ENCODE peak calls at places on chromosomes 13 and 19, in ten cellular contexts. E is lower lobe of right lung, T is astrocyte, L is osteoblast, M is sigmoid colon, V is cardiac muscle cell, B is Peyer's patch, P is mammary epithelial cell, A is endothelial cell of umbilical vein, F is SJSA1. Y is an unnamed sample.

GRCh38 chr13:40319699-40320586 is 346.5 kb downstream of the FOXO1 start:
- DNase-seq in B (no peak), P (peak; percentile 30), E (no peak), M (no peak), A (no peak), V (no peak), T (no peak), F (no peak), L (no peak), Y (no peak)

GRCh38 chr13:60244381-60244780 is 80.7 kb upstream of the DIAPH3 start:
- DNase-seq in E (no peak), B (no peak), A (no peak), T (no peak), P (no peak), V (no peak), F (no peak), M (no peak), L (no peak), Y (no peak)

GRCh38 chr13:71290963-71291937 is 575.8 kb downstream of the DACH1 start:
- DNase-seq in A (peak; percentile 25), E (no peak), F (peak; percentile 39), B (peak; percentile 61), L (no peak), M (no peak), P (peak; percentile 43), V (no peak), T (no peak), Y (no peak)

GRCh38 chr19:22026687-22027086 is 15.9 kb upstream of the ZNF208 start:
- DNase-seq in T (no peak), F (no peak), M (no peak), L (no peak), B (no peak), A (no peak), P (no peak), E (no peak), V (no peak), Y (no peak)

GRCh38 chr13:36030670-36031331 is 100.4 kb downstream of the DCLK1 start:
- DNase-seq in F (no peak), A (peak; percentile 33), B (no peak), M (no peak), T (peak; percentile 94), P (peak; percentile 86), E (no peak), L (no peak), V (no peak), Y (no peak)

GRCh38 chr13:36163303-36163702 is 32.1 kb upstream of the DCLK1 start:
- DNase-seq in L (no peak), M (no peak), E (no peak), B (no peak), V (no peak), P (no peak), F (no peak), T (peak; percentile 22), A (no peak), Y (no peak)

GRCh38 chr13:111267784-111268183 is 52.7 kb upstream of the TEX29 start:
- DNase-seq in B (no peak), F (no peak), M (no peak), L (no peak), A (no peak), V (no peak), T (no peak), P (no peak), E (no peak), Y (no peak)

GRCh38 chr19:35549174-35549788 is 3.9 kb downstream of the TMEM147 start:
- DNase-seq in T (no peak), E (no peak), B (peak; percentile 78), F (peak; percentile 60), V (peak; percentile 89), M (no peak), A (peak; percentile 48), P (peak; percentile 58), L (peak; percentile 96), Y (peak; percentile 68)

GRCh38 chr13:87851395-87851794 is 180.2 kb downstream of the SLITRK5 start:
- DNase-seq in A (no peak), V (no peak), T (no peak), P (no peak), F (no peak), E (no peak), M (no peak), L (no peak), B (no peak), Y (no peak)

GRCh38 chr19:29520390-29520789 is 5.4 kb upstream of the VSTM2B start:
- DNase-seq in P (no peak), B (no peak), T (no peak), F (no peak), E (peak; percentile 21), V (no peak), L (no peak), A (no peak), M (no peak), Y (no peak)

GRCh38 chr13:27131202-27131623 is 40.4 kb downstream of the USP12 start:
- DNase-seq in F (no peak), V (no peak), P (peak; percentile 98), B (peak; percentile 57), L (peak; percentile 23), E (no peak), T (peak; percentile 66), A (peak; percentile 16), M (no peak), Y (no peak)

GRCh38 chr19:40249781-40250180 is 23.3 kb upstream of the CCNP start:
- DNase-seq in B (no peak), T (no peak), E (no peak), A (no peak), P (no peak), L (peak; percentile 36), F (no peak), V (no peak), M (no peak), Y (no peak)

GRCh38 chr13:100173203-100173602 is 84.3 kb downstream of the PCCA start:
- DNase-seq in B (no peak), P (no peak), M (no peak), T (no peak), L (no peak), F (no peak), V (no peak), A (no peak), E (no peak), Y (no peak)

GRCh38 chr13:102911336-102911735 is 65.5 kb downstream of the ERCC5 start:
- DNase-seq in V (no peak), E (no peak), L (no peak), A (no peak), B (no peak), T (no peak), F (no peak), P (peak; percentile 99), M (no peak), Y (no peak)

GRCh38 chr13:45670481-45670880 is 31.6 kb upstream of the CBY2 start:
- DNase-seq in F (no peak), A (no peak), T (no peak), L (no peak), P (no peak), M (no peak), V (no peak), B (no peak), E (no peak), Y (no peak)

GRCh38 chr13:85638815-85639393 is 160.3 kb downstream of the SLITRK6 start:
- DNase-seq in B (no peak), P (no peak), A (no peak), V (no peak), F (no peak), L (no peak), T (no peak), M (no peak), E (no peak), Y (no peak)

GRCh38 chr19:7622933-7623685 is 6.2 kb downstream of the XAB2 start:
- DNase-seq in L (no peak), F (no peak), V (no peak), M (no peak), T (no peak), P (no peak), A (no peak), B (no peak), E (no peak), Y (peak; percentile 33)

DNA sequence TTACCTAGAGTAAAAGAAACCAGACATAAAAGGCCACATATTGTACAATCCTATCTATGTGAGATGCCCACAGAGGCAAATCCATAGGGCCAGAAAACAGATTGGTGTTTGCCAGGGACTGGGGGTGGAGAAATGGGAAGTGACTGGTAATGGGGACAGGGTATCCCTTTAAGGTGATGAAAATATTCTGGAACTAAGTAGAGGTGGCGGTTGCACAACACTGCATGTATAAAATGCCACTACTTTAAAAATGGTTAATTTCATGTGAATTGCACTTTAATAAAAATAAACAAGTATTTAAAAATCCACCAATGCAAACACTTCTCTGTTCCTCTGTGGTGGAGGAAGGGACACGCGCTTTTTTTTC is 41.5 kb upstream of the KLF2 start:
- DNase-seq in P (no peak), B (no peak), V (no peak), F (no peak), E (no peak), L (peak; percentile 32), A (no peak), M (no peak), T (no peak), Y (no peak)
- H3K4me3 ChIP-seq in P (no peak overlapping the region), B (no peak overlapping the region), V (no peak overlapping the region), F (no peak overlapping the region), E (peak overlapping the region; percentile 28), L (peak overlapping the region; percentile 65), A (no peak overlapping the region), M (peak overlapping the region; percentile 34), T (no peak overlapping the region), Y (no peak overlapping the region)

GRCh38 chr19:11035441-11036377 is 53.6 kb upstream of the LDLR start:
- DNase-seq in E (peak; percentile 94), B (peak; percentile 97), V (peak; percentile 88), A (peak; percentile 69), T (peak; percentile 59), L (peak; percentile 100), P (peak; percentile 80), F (peak; percentile 89), M (peak; percentile 96), Y (peak; percentile 84)
- H3K36me3 ChIP-seq in E (peaks cover 94% of the 10 kb centered on the region), B (no peaks in the 10 kb centered on the region), V (peaks cover 58% of the 10 kb centered on the region), A (peaks cover 20% of the 10 kb centered on the region), T (peaks cover 55% of the 10 kb centered on the region), L (peaks cover 78% of the 10 kb centered on the region), P (peaks cover 24% of the 10 kb centered on the region), F (peaks cover 94% of the 10 kb centered on the region), M (peaks cover 48% of the 10 kb centered on the region), Y (peaks cover 4% of the 10 kb centered on the region)

GRCh38 chr13:22980936-22981335 is 199.8 kb upstream of the SGCG start:
- DNase-seq in F (no peak), B (no peak), P (no peak), M (no peak), E (no peak), A (no peak), L (no peak), V (no peak), T (no peak), Y (no peak)
- H3K4me1 ChIP-seq in F (no peaks in the 10 kb centered on the region), B (no peaks in the 10 kb centered on the region), P (no peaks in the 10 kb centered on the region), M (no peaks in the 10 kb centered on the region), E (no peaks in the 10 kb centered on the region), A (no peaks in the 10 kb centered on the region), L (no peaks in the 10 kb centered on the region), V (no peaks in the 10 kb centered on the region), T (no peaks in the 10 kb centered on the region), Y (no peaks in the 10 kb centered on the region)

DNA sequence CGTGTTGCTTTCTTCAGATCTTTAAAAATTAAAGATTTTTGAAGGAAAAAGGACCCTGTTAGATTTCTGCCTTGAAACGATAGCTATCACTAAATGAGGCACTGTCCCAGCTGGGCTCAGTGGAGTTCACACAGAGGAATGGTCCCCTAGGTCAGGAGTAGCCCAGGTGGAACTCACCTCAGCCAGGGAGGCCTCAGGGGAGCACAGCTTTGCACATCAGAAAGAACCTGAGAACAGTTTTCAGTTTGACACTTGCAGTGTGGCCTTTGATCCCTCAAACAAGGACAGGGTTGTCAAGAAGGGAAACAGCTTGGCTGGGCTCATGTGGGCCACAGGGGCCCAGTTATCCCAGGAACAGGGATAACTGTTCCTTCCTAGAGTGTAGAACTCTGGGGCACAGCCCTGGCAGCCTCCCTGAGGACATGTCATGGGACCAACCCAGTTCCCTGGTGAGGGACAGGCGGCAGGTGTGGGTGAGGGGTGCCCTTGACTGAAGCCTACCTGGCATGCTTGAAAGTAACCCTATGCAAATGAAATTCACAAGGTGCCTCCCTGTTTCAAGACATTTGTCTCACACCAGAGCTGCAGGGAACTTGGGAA is 59.4 kb downstream of the CHST8 start:
- DNase-seq in F (no peak), V (no peak), L (no peak), P (no peak), E (no peak), A (no peak), M (peak; percentile 52), T (no peak), B (no peak), Y (no peak)
- H3K4me3 ChIP-seq in F (no peak overlapping the region), V (no peak overlapping the region), L (no peak overlapping the region), P (no peak overlapping the region), E (no peak overlapping the region), A (no peak overlapping the region), M (no peak overlapping the region), T (no peak overlapping the region), B (no peak overlapping the region), Y (no peak overlapping the region)